ENCODE peak calls at places on chromosomes 13 and 19, in four cellular contexts. L, G, O and H are unnamed samples.

GRCh38 chr13:24529478-24529877 is 16.9 kb upstream of the PARP4 start:
- DNase-seq in L (no peak), G (no peak), O (no peak), H (no peak)

GRCh38 chr13:47484564-47484963 is 516.5 kb downstream of the SUCLA2 start:
- DNase-seq in L (no peak), G (no peak), O (no peak), H (no peak)

GRCh38 chr13:76222511-76222910 is 586.4 kb downstream of the LMO7 start:
- DNase-seq in L (no peak), G (no peak), O (no peak), H (no peak)

GRCh38 chr19:40503300-40503699 is 36.5 kb downstream of the SPTBN4 start:
- DNase-seq in L (no peak), G (no peak), O (no peak), H (no peak)

GRCh38 chr13:95784161-95784880 is 107.4 kb downstream of the DNAJC3 start:
- DNase-seq in L (no peak), G (no peak), O (no peak), H (peak; percentile 93)

GRCh38 chr19:11612816-11613511 is 15.7 kb downstream of the ZNF627 start:
- DNase-seq in L (no peak), G (no peak), O (no peak), H (no peak)

GRCh38 chr19:16541526-16542044 is 652 bp downstream of the CHERP start:
- DNase-seq in L (no peak), G (no peak), O (no peak), H (peak; percentile 60)

GRCh38 chr13:24254151-24254810 is 55.1 kb upstream of the C1QTNF9 start:
- DNase-seq in L (peak; percentile 62), G (no peak), O (no peak), H (no peak)

GRCh38 chr19:35562776-35563175 is 682 bp downstream of the ATP4A start:
- DNase-seq in L (no peak), G (no peak), O (no peak), H (no peak)

GRCh38 chr19:6564393-6564792 is 26.6 kb downstream of the CD70 start:
- DNase-seq in L (no peak), G (no peak), O (no peak), H (peak; percentile 14)

GRCh38 chr13:49357694-49358093 is 86.2 kb downstream of the CAB39L start:
- DNase-seq in L (peak; percentile 7), G (no peak), O (no peak), H (no peak)

GRCh38 chr19:23321953-23322549 is 71.9 kb upstream of the ZNF724 start:
- DNase-seq in L (no peak), G (no peak), O (no peak), H (no peak)

GRCh38 chr13:20425819-20426219 is 99.8 kb downstream of the CRYL1 start:
- DNase-seq in L (no peak), G (no peak), O (no peak), H (no peak)

GRCh38 chr13:80100636-80101035 is 240.3 kb downstream of the SPRY2 start:
- DNase-seq in L (no peak), G (no peak), O (no peak), H (no peak)

GRCh38 chr19:35254341-35255297 is 5.8 kb downstream of the LSR start:
- DNase-seq in L (peak; percentile 56), G (peak; percentile 49), O (no peak), H (no peak)

GRCh38 chr13:112583592-112584277 is 4.2 kb downstream of the TUBGCP3 start:
- DNase-seq in L (no peak), G (peak; percentile 84), O (no peak), H (no peak)

GRCh38 chr19:8204961-8205360 is 4.2 kb upstream of the CERS4 start:
- DNase-seq in L (no peak), G (no peak), O (peak; percentile 87), H (no peak)

GRCh38 chr19:45792482-45793177 is at the start of gene DMWD:
- DNase-seq in L (peak; percentile 100), G (peak; percentile 99), O (peak; percentile 100), H (peak; percentile 99)
- H3K27ac ChIP-seq in L (peak within 1 kb of the TSS; percentile 75), G (peak within 1 kb of the TSS; percentile 91), O (peak within 1 kb of the TSS; percentile 93), H (peak within 1 kb of the TSS; percentile 57)

GRCh38 chr13:101514100-101514499 is 61.6 kb downstream of the ITGBL1 start:
- DNase-seq in L (no peak), G (no peak), O (no peak), H (no peak)

GRCh38 chr13:101512650-101513049 is 60.2 kb downstream of the ITGBL1 start:
- DNase-seq in L (no peak), G (no peak), O (no peak), H (no peak)

GRCh38 chr13:101511161-101511560 is 58.7 kb downstream of the ITGBL1 start:
- DNase-seq in L (no peak), G (no peak), O (no peak), H (no peak)

GRCh38 chr13:101514695-101515275 is 62.3 kb downstream of the ITGBL1 start:
- DNase-seq in L (no peak), G (no peak), O (no peak), H (peak; percentile 80)

GRCh38 chr13:101511766-101512165 is 59.3 kb downstream of the ITGBL1 start:
- DNase-seq in L (no peak), G (no peak), O (no peak), H (no peak)
- TF ChIP-seq POLR2AphosphoS5 in L (no peak), G (no peak), O (no peak), H (no peak)

DNA sequence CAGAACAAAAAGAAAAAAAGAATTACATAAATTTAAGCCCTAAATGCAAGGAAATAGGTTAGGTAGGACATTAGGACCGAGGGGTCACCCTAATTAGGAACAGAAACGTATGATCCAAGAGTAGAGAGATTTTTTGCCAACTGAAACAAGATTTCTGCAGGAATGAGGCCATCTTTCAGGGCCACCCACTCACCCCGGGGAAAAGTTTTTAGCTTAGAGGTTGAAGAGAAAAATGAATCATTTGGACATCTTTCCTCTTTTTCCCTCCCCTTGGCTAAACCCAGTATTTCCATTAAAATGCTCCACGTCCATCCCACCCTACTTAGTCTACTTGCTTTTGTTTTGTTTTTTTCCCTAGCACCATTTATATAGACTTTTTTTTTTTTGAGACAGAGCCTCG is 10.6 kb upstream of the PNMA8A start:
- DNase-seq in L (peak; percentile 62), G (no peak), O (no peak), H (no peak)
- H3K27ac ChIP-seq in L (peak overlapping the region; percentile 60), G (no peak overlapping the region), O (peak overlapping the region; percentile 77), H (no peak overlapping the region)

GRCh38 chr19:38718747-38719543 is 25.3 kb downstream of the CAPN12 start:
- DNase-seq in L (peak; percentile 85), G (no peak), O (peak; percentile 71), H (no peak)
- TF ChIP-seq POLR2AphosphoS5 in L (peak; percentile 54), G (peak; percentile 50), O (no peak), H (peak; percentile 11)

GRCh38 chr19:21396893-21397572 is at the start of gene ZNF493:
- DNase-seq in L (peak; percentile 97), G (peak; percentile 94), O (peak; percentile 96), H (peak; percentile 92)

GRCh38 chr19:21398851-21399250 is 1.9 kb downstream of the ZNF493 start:
- DNase-seq in L (no peak), G (no peak), O (no peak), H (no peak)

GRCh38 chr19:21396121-21396520 is 812 bp upstream of the ZNF493 start:
- DNase-seq in L (no peak), G (no peak), O (no peak), H (no peak)
- H3K27ac ChIP-seq in L (no peak overlapping the region), G (no peak overlapping the region), O (peak overlapping the region; percentile 88), H (no peak overlapping the region)